ENCODE peak calls at places on chromosome 18, in five cellular contexts. One of them, this sample, is unnamed.

GRCh38 chr18:58501033-58501432 is 127.9 kb downstream of the ALPK2 start:
- DNase-seq in hippocampal formation: no peak
- DNase-seq in activated naive CD4-positive, alpha-beta T cell: no peak
- DNase-seq in head of caudate nucleus: no peak
- DNase-seq in CD8-positive, alpha-beta memory T cell: no peak
- DNase-seq in this sample: no peak

GRCh38 chr18:70158992-70159717 is 46.3 kb downstream of the RTTN start:
- DNase-seq in CD8-positive, alpha-beta memory T cell: no peak
- DNase-seq in hippocampal formation: no peak
- DNase-seq in head of caudate nucleus: no peak
- DNase-seq in activated naive CD4-positive, alpha-beta T cell: no peak
- DNase-seq in this sample: no peak

GRCh38 chr18:3875961-3876360 is 426.0 kb downstream of the TGIF1 start:
- DNase-seq in head of caudate nucleus: no peak
- DNase-seq in CD8-positive, alpha-beta memory T cell: no peak
- DNase-seq in hippocampal formation: no peak
- DNase-seq in activated naive CD4-positive, alpha-beta T cell: no peak
- DNase-seq in this sample: no peak

GRCh38 chr18:66722671-66723070 is 118.8 kb upstream of the CDH19 start:
- DNase-seq in CD8-positive, alpha-beta memory T cell: no peak
- DNase-seq in hippocampal formation: no peak
- DNase-seq in head of caudate nucleus: no peak
- DNase-seq in activated naive CD4-positive, alpha-beta T cell: no peak
- DNase-seq in this sample: no peak

GRCh38 chr18:76445275-76445674 is 49.8 kb downstream of the ZNF516 start:
- DNase-seq in activated naive CD4-positive, alpha-beta T cell: no peak
- DNase-seq in hippocampal formation: no peak
- DNase-seq in head of caudate nucleus: no peak
- DNase-seq in CD8-positive, alpha-beta memory T cell: no peak
- DNase-seq in this sample: peak

GRCh38 chr18:14949800-14950415 is 201.9 kb downstream of the ANKRD30B start:
- DNase-seq in head of caudate nucleus: no peak
- DNase-seq in CD8-positive, alpha-beta memory T cell: no peak
- DNase-seq in activated naive CD4-positive, alpha-beta T cell: no peak
- DNase-seq in hippocampal formation: no peak
- DNase-seq in this sample: no peak

GRCh38 chr18:70377317-70377799 is 88.5 kb downstream of the SOCS6 start:
- DNase-seq in CD8-positive, alpha-beta memory T cell: no peak
- DNase-seq in hippocampal formation: no peak
- DNase-seq in activated naive CD4-positive, alpha-beta T cell: no peak
- DNase-seq in head of caudate nucleus: no peak
- DNase-seq in this sample: no peak

GRCh38 chr18:73431620-73432019 is 563.8 kb upstream of the NETO1 start:
- DNase-seq in activated naive CD4-positive, alpha-beta T cell: no peak
- DNase-seq in CD8-positive, alpha-beta memory T cell: no peak
- DNase-seq in head of caudate nucleus: no peak
- DNase-seq in hippocampal formation: no peak
- DNase-seq in this sample: no peak

GRCh38 chr18:34493099-34493544 is 217.0 kb upstream of the DTNA start:
- DNase-seq in head of caudate nucleus: peak
- DNase-seq in CD8-positive, alpha-beta memory T cell: no peak
- DNase-seq in activated naive CD4-positive, alpha-beta T cell: no peak
- DNase-seq in hippocampal formation: peak
- DNase-seq in this sample: peak

GRCh38 chr18:3162181-3162580 is 57.6 kb downstream of the MYOM1 start:
- DNase-seq in head of caudate nucleus: no peak
- DNase-seq in CD8-positive, alpha-beta memory T cell: no peak
- DNase-seq in activated naive CD4-positive, alpha-beta T cell: no peak
- DNase-seq in hippocampal formation: no peak
- DNase-seq in this sample: no peak

GRCh38 chr18:48230459-48231113 is 178.6 kb downstream of the ZBTB7C start:
- DNase-seq in head of caudate nucleus: peak
- DNase-seq in CD8-positive, alpha-beta memory T cell: no peak
- DNase-seq in hippocampal formation: no peak
- DNase-seq in activated naive CD4-positive, alpha-beta T cell: no peak
- DNase-seq in this sample: peak

GRCh38 chr18:67478249-67478648 is 38.3 kb downstream of the DSEL start:
- DNase-seq in activated naive CD4-positive, alpha-beta T cell: no peak
- DNase-seq in hippocampal formation: no peak
- DNase-seq in CD8-positive, alpha-beta memory T cell: no peak
- DNase-seq in head of caudate nucleus: no peak
- DNase-seq in this sample: no peak

GRCh38 chr18:29198834-29199233 is 1021.9 kb upstream of the CDH2 start:
- DNase-seq in head of caudate nucleus: no peak
- DNase-seq in CD8-positive, alpha-beta memory T cell: no peak
- DNase-seq in hippocampal formation: no peak
- DNase-seq in activated naive CD4-positive, alpha-beta T cell: no peak
- DNase-seq in this sample: no peak

GRCh38 chr18:44093253-44093652 is 587.4 kb upstream of the SETBP1 start:
- DNase-seq in CD8-positive, alpha-beta memory T cell: no peak
- DNase-seq in head of caudate nucleus: no peak
- DNase-seq in activated naive CD4-positive, alpha-beta T cell: no peak
- DNase-seq in hippocampal formation: no peak
- DNase-seq in this sample: peak

GRCh38 chr18:44123743-44124142 is 556.9 kb upstream of the SETBP1 start:
- DNase-seq in activated naive CD4-positive, alpha-beta T cell: no peak
- DNase-seq in CD8-positive, alpha-beta memory T cell: no peak
- DNase-seq in head of caudate nucleus: no peak
- DNase-seq in hippocampal formation: no peak
- DNase-seq in this sample: no peak

GRCh38 chr18:48896875-48897511 is 53.8 kb downstream of the SMAD7 start:
- DNase-seq in CD8-positive, alpha-beta memory T cell: no peak
- DNase-seq in hippocampal formation: peak
- DNase-seq in activated naive CD4-positive, alpha-beta T cell: no peak
- DNase-seq in head of caudate nucleus: peak
- DNase-seq in this sample: no peak

GRCh38 chr18:80154293-80154692 is 45.2 kb downstream of the ADNP2 start:
- DNase-seq in activated naive CD4-positive, alpha-beta T cell: no peak
- DNase-seq in head of caudate nucleus: no peak
- DNase-seq in CD8-positive, alpha-beta memory T cell: no peak
- DNase-seq in hippocampal formation: no peak
- DNase-seq in this sample: no peak

GRCh38 chr18:63319383-63320040 is at the start of gene BCL2:
- DNase-seq in head of caudate nucleus: peak
- DNase-seq in hippocampal formation: peak
- DNase-seq in CD8-positive, alpha-beta memory T cell: no peak
- DNase-seq in activated naive CD4-positive, alpha-beta T cell: peak
- DNase-seq in this sample: no peak

GRCh38 chr18:13893418-13893760 is 21.9 kb downstream of the MC2R start:
- DNase-seq in hippocampal formation: no peak
- DNase-seq in head of caudate nucleus: no peak
- DNase-seq in activated naive CD4-positive, alpha-beta T cell: no peak
- DNase-seq in CD8-positive, alpha-beta memory T cell: no peak
- DNase-seq in this sample: no peak

GRCh38 chr18:26574958-26575864 is 26.9 kb upstream of the KCTD1 start:
- DNase-seq in head of caudate nucleus: peak
- DNase-seq in CD8-positive, alpha-beta memory T cell: no peak
- DNase-seq in hippocampal formation: peak
- DNase-seq in activated naive CD4-positive, alpha-beta T cell: no peak
- DNase-seq in this sample: peak

GRCh38 chr18:77160515-77160914 is 27.9 kb upstream of the MBP start:
- DNase-seq in head of caudate nucleus: no peak
- DNase-seq in CD8-positive, alpha-beta memory T cell: no peak
- DNase-seq in hippocampal formation: no peak
- DNase-seq in activated naive CD4-positive, alpha-beta T cell: no peak
- DNase-seq in this sample: no peak

GRCh38 chr18:10776493-10776892 is 250.7 kb downstream of the NAPG start:
- DNase-seq in head of caudate nucleus: no peak
- DNase-seq in hippocampal formation: no peak
- DNase-seq in activated naive CD4-positive, alpha-beta T cell: no peak
- DNase-seq in CD8-positive, alpha-beta memory T cell: no peak
- DNase-seq in this sample: no peak

GRCh38 chr18:55419132-55419938 is 168.7 kb downstream of the TCF4 start:
- DNase-seq in activated naive CD4-positive, alpha-beta T cell: no peak
- DNase-seq in hippocampal formation: no peak
- DNase-seq in head of caudate nucleus: no peak
- DNase-seq in CD8-positive, alpha-beta memory T cell: no peak
- DNase-seq in this sample: no peak

GRCh38 chr18:79481041-79481790 is 85.5 kb downstream of the NFATC1 start:
- DNase-seq in hippocampal formation: no peak
- DNase-seq in head of caudate nucleus: no peak
- DNase-seq in CD8-positive, alpha-beta memory T cell: no peak
- DNase-seq in activated naive CD4-positive, alpha-beta T cell: no peak
- DNase-seq in this sample: no peak

GRCh38 chr18:22324191-22325131 is 93.3 kb downstream of the CTAGE1 start:
- DNase-seq in head of caudate nucleus: no peak
- DNase-seq in CD8-positive, alpha-beta memory T cell: peak
- DNase-seq in activated naive CD4-positive, alpha-beta T cell: no peak
- DNase-seq in hippocampal formation: no peak
- DNase-seq in this sample: no peak

GRCh38 chr18:1526996-1527395 is 622.3 kb downstream of the ADCYAP1 start:
- DNase-seq in CD8-positive, alpha-beta memory T cell: no peak
- DNase-seq in activated naive CD4-positive, alpha-beta T cell: no peak
- DNase-seq in head of caudate nucleus: no peak
- DNase-seq in hippocampal formation: no peak
- DNase-seq in this sample: no peak

GRCh38 chr18:54278615-54279014 is 9.3 kb downstream of the POLI start:
- DNase-seq in activated naive CD4-positive, alpha-beta T cell: no peak
- DNase-seq in hippocampal formation: no peak
- DNase-seq in head of caudate nucleus: no peak
- DNase-seq in CD8-positive, alpha-beta memory T cell: no peak
- DNase-seq in this sample: no peak

GRCh38 chr18:6624729-6625308 is 104.7 kb upstream of the ARHGAP28 start:
- DNase-seq in CD8-positive, alpha-beta memory T cell: no peak
- DNase-seq in hippocampal formation: no peak
- DNase-seq in head of caudate nucleus: no peak
- DNase-seq in activated naive CD4-positive, alpha-beta T cell: no peak
- DNase-seq in this sample: peak

GRCh38 chr18:44579745-44580144 is 100.9 kb upstream of the SETBP1 start:
- DNase-seq in CD8-positive, alpha-beta memory T cell: no peak
- DNase-seq in hippocampal formation: no peak
- DNase-seq in activated naive CD4-positive, alpha-beta T cell: no peak
- DNase-seq in head of caudate nucleus: no peak
- DNase-seq in this sample: no peak

This sample was measured in stromal cell of bone marrow.